ENCODE peak calls at places on chromosomes 1 and 21, in four cellular contexts. I is HepG2, V is HCT116, P is K562. S is an unnamed sample.

GRCh38 chr1:28887418-28887834 is 26.9 kb upstream of the EPB41 start:
- DNase-seq in P (peak), V (no peak), I (no peak), S (peak)

GRCh38 chr21:45455321-45456013 is 50.5 kb downstream of the COL18A1 start:
- DNase-seq in V (no peak), I (no peak), P (no peak), S (peak)

GRCh38 chr1:15283500-15283899 is 36.5 kb downstream of the FHAD1 start:
- DNase-seq in V (no peak), P (no peak), I (no peak), S (no peak)

GRCh38 chr1:24173638-24174325 is 13.3 kb downstream of the IFNLR1 start:
- DNase-seq in V (no peak), P (no peak), I (no peak), S (no peak)

GRCh38 chr1:26020390-26020789 is 1.2 kb upstream of the EXTL1 start:
- DNase-seq in V (no peak), I (no peak), P (no peak), S (no peak)

GRCh38 chr1:64814427-64814826 is 69.6 kb downstream of the RAVER2 start:
- DNase-seq in I (no peak), V (no peak), P (no peak), S (no peak)

GRCh38 chr1:234610061-234610581 is at the start of gene IRF2BP2:
- DNase-seq in I (peak), V (peak), P (peak), S (peak)

GRCh38 chr1:182315157-182315556 is 76.4 kb downstream of the GLUL start:
- DNase-seq in P (no peak), V (no peak), I (no peak), S (peak)

GRCh38 chr1:84919461-84919970 is 26.5 kb upstream of the LPAR3 start:
- DNase-seq in V (no peak), P (no peak), I (no peak), S (no peak)

GRCh38 chr1:193372553-193372952 is 186.1 kb upstream of the B3GALT2 start:
- DNase-seq in I (no peak), V (no peak), P (no peak), S (no peak)

GRCh38 chr21:16116798-16117197 is 387.0 kb downstream of the USP25 start:
- DNase-seq in I (no peak), V (no peak), P (no peak), S (no peak)

GRCh38 chr1:118960567-118961136 is 27.5 kb downstream of the TBX15 start:
- DNase-seq in P (no peak), V (peak), I (peak), S (no peak)

DNA sequence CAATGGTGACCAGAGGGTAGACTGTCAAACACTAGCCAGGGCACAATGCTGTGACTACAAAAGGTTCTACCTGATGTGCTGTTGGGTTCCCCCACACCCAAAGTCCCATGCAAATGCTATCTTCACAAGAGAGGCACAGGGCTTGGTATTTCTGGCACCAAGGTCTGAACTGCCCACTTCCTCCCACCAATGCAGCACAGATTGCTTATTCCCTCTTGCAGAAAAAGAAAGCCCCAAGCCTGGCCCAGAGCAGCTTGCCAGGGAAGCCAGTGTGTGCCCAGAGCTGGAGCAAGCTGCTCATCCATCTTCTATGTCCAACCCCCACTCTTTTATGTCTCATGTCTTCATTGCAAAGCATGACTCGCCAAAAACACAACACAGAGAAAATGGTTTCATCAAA is 149.4 kb upstream of the CAMK1G start:
- DNase-seq in V (no peak), I (no peak), P (no peak), S (no peak)
- TF ChIP-seq JUND in V (no peak), I (no peak), P (no peak), S (no peak)

GRCh38 chr1:202952818-202953217 is 5.3 kb downstream of the ADIPOR1 start:
- DNase-seq in V (no peak), I (no peak), P (no peak), S (no peak)
- TF ChIP-seq JUND in V (no peak), I (no peak), P (no peak), S (no peak)

GRCh38 chr1:176854725-176855433 is 309.6 kb downstream of the ASTN1 start:
- DNase-seq in I (no peak), P (no peak), V (no peak), S (no peak)
- TF ChIP-seq JUND in I (no peak), P (no peak), V (no peak), S (no peak)

GRCh38 chr1:184953600-184954219 is 20.6 kb downstream of the NIBAN1 start:
- DNase-seq in V (no peak), P (no peak), I (no peak), S (no peak)
- TF ChIP-seq JUND in V (no peak), P (no peak), I (no peak), S (no peak)

DNA sequence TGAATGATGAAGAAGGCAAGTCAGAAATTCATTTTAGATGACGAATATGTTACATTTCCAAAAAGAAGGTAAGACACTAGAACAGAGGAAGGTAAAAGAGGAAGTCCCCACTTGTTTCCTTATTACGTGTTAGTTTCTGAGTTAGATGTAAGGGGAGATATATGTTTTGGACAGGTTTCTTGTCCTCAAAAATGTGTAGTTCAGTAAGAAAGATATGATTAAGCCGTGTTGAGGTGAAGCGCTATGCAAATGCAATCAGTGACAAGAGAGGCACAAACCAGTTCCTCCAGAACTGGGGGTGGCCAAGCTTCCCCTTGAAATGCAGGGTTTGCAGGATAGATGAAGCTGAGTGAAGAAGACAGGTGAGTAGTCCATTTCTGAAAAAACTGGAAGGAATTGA is 293.3 kb upstream of the RUNX1 start:
- DNase-seq in I (no peak), V (no peak), P (no peak), S (no peak)
- TF ChIP-seq JUND in I (no peak), V (no peak), P (no peak), S (no peak)

GRCh38 chr1:232923739-232924386 is 26.5 kb upstream of the NTPCR start:
- DNase-seq in P (no peak), V (no peak), I (no peak), S (no peak)
- TF ChIP-seq JUND in P (no peak), V (no peak), I (no peak), S (no peak)

GRCh38 chr1:9823693-9823942 is 147 bp downstream of the CLSTN1 start:
- DNase-seq in I (no peak), V (no peak), P (no peak), S (no peak)

GRCh38 chr1:9821710-9822109 is 2.1 kb downstream of the CLSTN1 start:
- DNase-seq in I (no peak), V (no peak), P (no peak), S (no peak)

GRCh38 chr1:9823943-9824701 is at the start of gene CLSTN1:
- DNase-seq in I (peak), V (peak), P (peak), S (peak)

GRCh38 chr1:9822490-9822889 is 1.3 kb downstream of the CLSTN1 start:
- DNase-seq in P (no peak), V (no peak), I (no peak), S (no peak)

DNA sequence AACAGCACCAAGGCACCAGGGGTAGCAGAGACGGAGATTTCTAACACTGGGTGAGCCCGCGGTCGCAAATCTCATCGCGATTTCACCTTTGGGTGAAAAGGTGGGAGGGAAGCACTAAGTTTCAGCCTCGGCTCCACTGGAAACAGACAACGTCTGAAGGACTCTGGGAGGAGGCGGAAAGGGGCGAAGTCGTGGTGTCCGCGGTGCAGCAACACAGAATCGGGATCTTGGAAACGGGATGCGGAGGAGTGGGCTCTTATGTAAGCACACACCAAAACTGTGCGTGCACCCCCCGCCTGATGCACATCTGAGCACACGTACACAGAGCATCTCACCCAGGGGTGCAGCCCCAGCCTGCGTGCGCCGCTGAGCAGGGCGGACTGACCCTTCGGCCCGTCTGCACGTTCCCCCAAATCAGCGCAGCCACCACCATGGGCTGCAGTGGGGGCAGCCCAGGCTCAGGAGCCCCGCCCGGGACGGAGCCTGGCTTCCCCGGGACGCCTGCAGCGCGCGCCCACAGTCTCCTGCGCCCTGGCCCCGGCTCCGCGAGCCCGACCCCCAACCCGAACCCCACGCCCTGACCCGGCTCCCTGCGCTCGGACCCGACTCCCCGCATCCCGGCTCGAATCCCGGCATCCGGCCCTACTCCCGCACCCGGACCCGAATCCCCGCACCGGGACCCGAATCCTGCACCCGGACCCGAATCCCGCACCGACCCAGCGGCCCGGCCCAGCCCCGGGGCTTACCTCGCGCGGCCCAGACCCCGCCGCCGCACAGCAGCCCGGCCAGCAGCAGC is 670 bp downstream of the CLSTN1 start:
- DNase-seq in I (no peak), P (peak), V (no peak), S (no peak)
- TF ChIP-seq JUND in I (no peak), P (no peak), V (no peak), S (no peak)

GRCh38 chr1:2840036-2840809 is 38.7 kb upstream of the TTC34 start:
- DNase-seq in I (no peak), P (peak), V (no peak), S (no peak)
- TF ChIP-seq JUND in I (no peak), P (no peak), V (no peak), S (no peak)

S was measured in T47D.